ENCODE peak calls at places on chromosomes 6 and 20, in four cellular contexts. Q is SJCRH30, F is ovary, Z is psoas muscle. D is an unnamed sample.

GRCh38 chr20:18188446-18188845 is 50.8 kb downstream of the KAT14 start:
- DNase-seq in Q (peak), Z (no peak), F (no peak), D (no peak)

GRCh38 chr20:39338977-39339376 is 376.8 kb downstream of the DHX35 start:
- DNase-seq in Q (no peak), Z (no peak), F (no peak), D (peak)

GRCh38 chr6:75084872-75085381 is 120.9 kb downstream of the COL12A1 start:
- DNase-seq in Q (no peak), F (peak), Z (no peak), D (peak)

GRCh38 chr6:145214570-145214969 is 520.8 kb downstream of the EPM2A start:
- DNase-seq in Z (no peak), Q (peak), F (no peak), D (no peak)

GRCh38 chr6:10146723-10147451 is 268.0 kb downstream of the TFAP2A start:
- DNase-seq in F (no peak), Z (no peak), Q (peak), D (no peak)

GRCh38 chr6:115551510-115551909 is 509.2 kb downstream of the FRK start:
- DNase-seq in Q (peak), Z (no peak), F (no peak), D (no peak)

GRCh38 chr6:25423358-25423757 is 144.2 kb downstream of the CARMIL1 start:
- DNase-seq in Z (no peak), Q (no peak), F (no peak), D (no peak)

GRCh38 chr6:21142716-21143115 is 450.8 kb upstream of the SOX4 start:
- DNase-seq in Z (no peak), Q (no peak), F (no peak), D (no peak)

GRCh38 chr6:104837158-104837557 is 22.6 kb downstream of the HACE1 start:
- DNase-seq in F (no peak), Q (no peak), Z (no peak), D (no peak)

GRCh38 chr20:1826046-1826445 is 69.2 kb upstream of the SIRPA start:
- DNase-seq in F (no peak), Q (no peak), Z (no peak), D (no peak)

GRCh38 chr6:34229877-34230276 is 6.8 kb upstream of the HMGA1 start:
- DNase-seq in F (no peak), Q (no peak), Z (peak), D (no peak)

GRCh38 chr6:9140861-9141534 is 705.7 kb upstream of the SLC35B3 start:
- DNase-seq in F (no peak), Q (no peak), Z (no peak), D (no peak)

GRCh38 chr20:58344741-58345140 is 35.2 kb downstream of the RAB22A start:
- DNase-seq in F (no peak), Q (no peak), Z (no peak), D (no peak)

GRCh38 chr20:33211817-33212424 is 5.2 kb upstream of the BPIFA3 start:
- DNase-seq in F (no peak), Q (peak), Z (no peak), D (no peak)

GRCh38 chr6:146444195-146444594 is 99.4 kb upstream of the RAB32 start:
- DNase-seq in F (no peak), Q (no peak), Z (no peak), D (no peak)

GRCh38 chr6:70764706-70765105 is 97.0 kb downstream of the SMAP1 start:
- DNase-seq in F (no peak), Q (no peak), Z (no peak), D (no peak)

GRCh38 chr6:162852192-162852591 is 124.4 kb downstream of the PACRG start:
- DNase-seq in Z (no peak), F (no peak), Q (no peak), D (no peak)

GRCh38 chr6:165439928-165440554 is 130.6 kb upstream of the C6orf118 start:
- DNase-seq in Z (no peak), F (no peak), Q (peak), D (no peak)

GRCh38 chr20:40773376-40773775 is 84.3 kb upstream of the MAFB start:
- DNase-seq in Q (no peak), Z (no peak), F (no peak), D (no peak)

GRCh38 chr6:27617700-27618689 is 145.1 kb upstream of the ZNF184 start:
- DNase-seq in Z (no peak), F (no peak), Q (peak), D (no peak)

GRCh38 chr6:130625825-130626500 is 201.2 kb upstream of the SMLR1 start:
- DNase-seq in Z (no peak), F (no peak), Q (peak), D (no peak)

GRCh38 chr20:44896583-44896982 is 11.1 kb downstream of the YWHAB start:
- DNase-seq in F (no peak), Z (no peak), Q (no peak), D (no peak)

GRCh38 chr6:14792118-14792955 is 453.5 kb upstream of the JARID2 start:
- DNase-seq in Q (no peak), Z (no peak), F (no peak), D (no peak)

GRCh38 chr6:39566381-39566934 is 158.8 kb downstream of the KIF6 start:
- DNase-seq in Z (no peak), Q (no peak), F (no peak), D (no peak)

GRCh38 chr20:17358854-17359253 is 132.0 kb downstream of the PCSK2 start:
- DNase-seq in Q (peak), F (no peak), Z (no peak), D (no peak)

GRCh38 chr6:37702314-37702713 is 4.6 kb upstream of the MDGA1 start:
- DNase-seq in Q (no peak), Z (no peak), F (no peak), D (no peak)

GRCh38 chr20:20022498-20022897 is 5.3 kb downstream of the NAA20 start:
- DNase-seq in Z (no peak), Q (no peak), F (no peak), D (no peak)

GRCh38 chr6:82619573-82619972 is 256.0 kb downstream of the TPBG start:
- DNase-seq in Q (no peak), Z (no peak), F (no peak), D (no peak)

GRCh38 chr6:45990162-45990561 is 25.5 kb downstream of the CLIC5 start:
- DNase-seq in F (no peak), Z (no peak), Q (no peak), D (no peak)

DNA sequence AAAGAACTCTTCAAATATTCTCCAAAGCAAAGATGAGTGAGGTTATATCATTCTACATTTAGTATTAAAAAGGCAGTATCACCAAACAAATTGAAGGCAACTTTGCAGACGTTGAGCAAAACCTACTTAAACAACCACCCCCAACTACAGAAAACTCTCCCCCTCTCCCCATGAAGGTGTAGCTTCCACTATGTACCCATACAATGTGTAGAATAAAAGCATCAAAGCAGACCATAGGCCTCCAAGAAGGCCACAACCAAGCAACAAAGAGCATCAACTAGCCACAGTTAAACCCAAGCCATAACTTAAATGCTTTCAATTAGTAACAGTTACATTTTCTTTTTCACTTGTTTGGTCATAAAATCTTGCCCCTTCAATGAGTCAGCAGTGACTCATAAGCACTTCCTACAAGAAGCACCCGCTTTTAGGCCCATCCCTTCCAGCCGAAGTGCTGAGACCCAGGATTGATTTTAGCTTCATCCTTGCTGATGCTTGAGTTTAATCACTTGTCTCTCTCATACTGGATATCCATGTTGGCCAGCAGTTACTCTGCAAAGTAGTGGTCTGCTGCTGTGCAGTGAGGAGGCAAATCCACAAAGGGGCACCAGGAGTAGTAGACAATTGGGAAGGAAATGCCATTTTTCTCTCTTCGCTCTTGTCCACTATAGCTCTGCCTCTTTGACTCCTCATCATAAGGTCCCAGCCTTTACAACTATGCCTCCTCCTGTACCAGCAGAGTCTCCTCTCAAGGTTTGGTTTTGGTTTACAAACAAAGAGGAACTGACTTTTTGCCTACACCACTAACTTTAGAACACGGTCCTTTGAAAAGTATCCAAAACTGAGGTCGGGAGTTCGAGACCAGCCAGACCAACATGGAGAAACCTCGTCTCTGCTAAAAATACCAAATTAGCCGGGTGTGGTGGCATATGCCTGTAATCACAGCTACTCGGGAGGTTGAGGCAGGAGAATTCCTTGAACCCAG is 8.4 kb upstream of the NUP153 start:
- DNase-seq in F (no peak), Z (no peak), Q (peak), D (no peak)
- H3K4me3 ChIP-seq in F (no peak), Z (no peak), Q (no peak), D (no peak)

GRCh38 chr20:51365670-51366069 is 176.8 kb downstream of the NFATC2 start:
- DNase-seq in F (no peak), Q (peak), Z (no peak), D (no peak)

GRCh38 chr20:51369503-51369902 is 173.0 kb downstream of the NFATC2 start:
- DNase-seq in F (peak), Q (no peak), Z (no peak), D (no peak)

GRCh38 chr20:51371720-51372119 is 170.8 kb downstream of the NFATC2 start:
- DNase-seq in F (no peak), Q (no peak), Z (no peak), D (no peak)

GRCh38 chr20:51366155-51366886 is 176.2 kb downstream of the NFATC2 start:
- DNase-seq in Z (peak), Q (peak), F (peak), D (peak)

DNA sequence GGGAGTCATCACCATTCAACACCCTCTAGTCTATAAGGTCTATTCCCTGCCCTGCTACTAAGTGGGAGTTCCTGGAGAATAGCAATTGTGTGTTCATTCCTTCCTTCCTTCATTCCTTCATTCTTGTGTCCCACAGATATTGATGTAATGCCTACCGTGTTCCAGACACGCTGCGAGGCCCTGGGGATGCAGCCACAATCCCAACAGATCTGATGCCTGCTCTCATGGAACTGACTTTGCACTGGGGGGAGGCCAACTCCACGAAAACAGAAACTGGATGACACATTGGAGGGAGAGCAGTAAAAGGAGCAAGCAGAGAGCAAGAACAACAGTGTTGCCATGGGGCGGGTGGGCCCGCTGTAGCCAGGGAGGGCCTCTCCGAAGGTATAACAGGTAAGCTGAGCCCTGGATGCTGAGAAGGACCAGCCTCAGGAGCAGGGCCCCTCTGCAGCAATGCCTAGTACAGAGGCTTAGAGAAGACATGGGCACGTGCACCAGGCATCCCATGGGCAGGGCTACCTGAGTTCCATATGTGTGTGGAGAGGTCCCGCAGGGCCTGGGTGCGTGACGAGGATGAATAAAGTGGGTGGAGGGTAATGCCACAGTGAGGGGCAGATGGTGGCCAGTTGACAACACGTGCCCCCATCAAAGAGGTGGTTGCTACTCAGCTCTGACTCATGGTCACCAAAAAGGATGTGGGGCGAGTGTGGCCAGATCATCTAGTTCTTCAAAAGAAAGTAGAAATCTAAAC is 173.9 kb downstream of the NFATC2 start:
- DNase-seq in Q (no peak), F (no peak), Z (no peak), D (no peak)
- H3K27ac ChIP-seq in Q (no peak), F (no peak), Z (no peak), D (no peak)

GRCh38 chr20:31968299-31969126 is 562 bp downstream of the XKR7 start:
- DNase-seq in F (peak), Z (peak), Q (peak), D (peak)
- H3K4me3 ChIP-seq in F (no peak), Z (no peak), Q (no peak), D (no peak)

DNA sequence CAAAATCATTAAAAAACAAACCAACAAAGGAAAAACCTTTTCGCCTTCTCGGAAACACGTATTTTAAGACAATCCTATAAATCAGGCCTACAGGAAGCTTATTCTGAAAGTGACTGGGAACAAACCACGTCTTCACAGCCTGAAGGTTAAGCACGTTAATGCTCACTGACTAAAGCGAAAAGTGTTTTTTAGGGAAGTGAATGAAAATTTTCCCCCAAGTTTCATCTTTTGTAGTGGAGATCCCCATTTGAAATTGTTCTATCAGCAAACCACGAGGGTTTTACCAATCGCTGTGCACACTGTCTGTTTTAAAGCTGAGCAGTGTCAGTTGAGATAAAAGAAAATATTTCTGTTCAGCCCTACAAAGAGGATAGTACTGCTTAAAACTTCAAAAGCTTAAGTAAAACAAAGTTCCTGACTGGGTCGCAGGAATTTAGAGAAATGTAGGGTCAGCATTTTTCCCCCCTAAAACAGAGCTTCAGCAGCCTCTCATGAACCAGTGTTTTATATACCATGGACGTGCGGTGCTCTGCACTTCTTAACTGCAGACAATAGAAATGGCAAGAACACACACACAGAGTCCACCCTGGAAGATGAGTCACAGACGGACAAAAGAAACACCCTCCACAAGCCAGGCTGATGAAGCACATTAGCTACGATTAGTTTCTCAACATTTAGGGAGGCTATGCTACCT is 34.9 kb downstream of the SLC22A23 start:
- DNase-seq in F (no peak), Z (no peak), Q (no peak), D (no peak)
- H3K27ac ChIP-seq in F (no peak), Z (no peak), Q (no peak), D (no peak)

GRCh38 chr20:60054716-60055371 is 96.6 kb downstream of the CDH26 start:
- DNase-seq in Q (no peak), F (no peak), Z (no peak), D (no peak)
- H3K4me3 ChIP-seq in Q (no peak), F (no peak), Z (no peak), D (no peak)

GRCh38 chr20:48705208-48706115 is 122.3 kb downstream of the PREX1 start:
- DNase-seq in Q (no peak), F (no peak), Z (no peak), D (no peak)

GRCh38 chr20:48706116-48706656 is 121.6 kb downstream of the PREX1 start:
- DNase-seq in Z (no peak), F (no peak), Q (no peak), D (no peak)

GRCh38 chr20:48708630-48709029 is 119.2 kb downstream of the PREX1 start:
- DNase-seq in Q (no peak), Z (no peak), F (no peak), D (no peak)

GRCh38 chr20:48708116-48708515 is 119.7 kb downstream of the PREX1 start:
- DNase-seq in Z (no peak), Q (no peak), F (no peak), D (no peak)

DNA sequence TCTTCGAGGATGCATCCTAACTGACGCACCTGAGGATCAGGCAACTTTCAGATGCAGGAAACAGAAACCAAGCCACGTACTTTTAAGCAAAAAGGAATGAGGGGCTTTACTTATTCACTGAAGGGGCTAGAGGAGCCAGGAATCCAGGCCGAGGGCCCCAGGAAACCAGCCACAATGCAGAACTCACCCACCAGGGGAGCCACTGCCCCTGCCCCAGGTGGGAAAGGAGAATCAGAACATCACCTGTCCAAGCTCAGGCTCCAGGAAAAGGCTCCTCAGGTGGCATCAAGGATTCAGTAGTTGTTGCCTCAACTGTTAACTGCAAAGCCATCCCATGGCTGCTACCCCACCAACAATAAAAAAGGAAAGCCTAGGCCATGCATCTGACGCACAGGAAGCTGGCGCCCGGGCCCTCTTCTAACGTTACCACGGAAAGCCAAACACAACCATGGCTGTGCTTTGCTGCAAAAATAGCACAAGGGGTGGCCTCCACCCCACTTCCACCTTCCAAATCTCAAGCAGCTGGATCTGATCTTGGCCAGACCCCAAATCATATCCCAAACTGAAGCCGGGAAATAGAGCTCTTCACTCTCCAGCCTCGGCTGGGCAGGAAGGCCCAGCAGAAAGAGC is 121.0 kb downstream of the PREX1 start:
- DNase-seq in Q (no peak), F (no peak), Z (peak), D (peak)
- H3K27ac ChIP-seq in Q (no peak), F (no peak), Z (peak), D (peak)

GRCh38 chr20:3680701-3681351 is 984 bp downstream of the ADAM33 start:
- DNase-seq in Z (no peak), F (peak), Q (peak), D (no peak)
- H3K4me3 ChIP-seq in Z (peak), F (peak), Q (no peak), D (peak)

DNA sequence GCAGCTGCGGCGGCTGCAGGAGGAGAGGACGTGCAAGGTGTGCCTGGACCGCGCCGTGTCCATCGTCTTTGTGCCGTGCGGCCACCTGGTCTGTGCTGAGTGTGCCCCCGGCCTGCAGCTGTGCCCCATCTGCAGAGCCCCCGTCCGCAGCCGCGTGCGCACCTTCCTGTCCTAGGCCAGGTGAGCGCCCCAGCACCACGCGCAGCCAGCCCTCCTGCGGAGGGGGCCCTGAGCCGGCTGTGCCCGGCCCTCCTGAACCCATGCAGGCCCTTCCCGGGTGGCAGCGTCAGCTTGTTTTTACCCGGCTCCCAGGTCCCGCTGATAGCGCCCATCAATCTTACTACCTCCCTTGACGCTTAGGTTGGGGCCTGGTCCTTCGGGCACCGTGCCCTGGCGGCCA is 3.7 kb downstream of the BIRC7 start:
- DNase-seq in Z (no peak), Q (no peak), F (no peak), D (no peak)
- H3K27ac ChIP-seq in Z (no peak), Q (no peak), F (no peak), D (no peak)